ENCODE peak calls at places on chromosome 6, in five cellular contexts. T, I, K, S and J are unnamed samples.

GRCh38 chr6:99590728-99591672 is 15.6 kb upstream of the PRDM13 start:
- DNase-seq in T (peak), S (no peak), K (no peak), I (no peak), J (peak)

GRCh38 chr6:150251566-150252186 is 108.8 kb downstream of the PPP1R14C start:
- DNase-seq in I (no peak), S (no peak), T (no peak), K (no peak), J (no peak)

GRCh38 chr6:83443516-83443915 is 12.7 kb upstream of the ME1 start:
- DNase-seq in T (peak), S (no peak), I (no peak), K (no peak), J (no peak)

GRCh38 chr6:53309059-53309896 is 39.5 kb downstream of the ELOVL5 start:
- DNase-seq in T (no peak), S (no peak), I (peak), K (no peak), J (no peak)

GRCh38 chr6:120584111-120584760 is 750.0 kb downstream of the TBC1D32 start:
- DNase-seq in S (no peak), I (no peak), T (peak), K (no peak), J (no peak)

GRCh38 chr6:95797054-95797453 is 218.7 kb upstream of the FUT9 start:
- DNase-seq in K (no peak), S (no peak), I (no peak), T (no peak), J (no peak)

GRCh38 chr6:26536571-26537159 is 1.5 kb upstream of the HMGN4 start:
- DNase-seq in K (no peak), T (peak), I (peak), S (no peak), J (no peak)

GRCh38 chr6:29872791-29873190 is 45.2 kb downstream of the HLA-G start:
- DNase-seq in T (no peak), I (no peak), K (no peak), S (no peak), J (no peak)

GRCh38 chr6:136920858-136921520 is 1.1 kb upstream of the SLC35D3 start:
- DNase-seq in I (no peak), S (peak), K (no peak), T (peak), J (no peak)

GRCh38 chr6:11126876-11127275 is 15.4 kb upstream of the ERVFRD-1 start:
- DNase-seq in K (no peak), S (no peak), T (no peak), I (peak), J (no peak)

GRCh38 chr6:16949696-16950095 is 152.2 kb upstream of the STMND1 start:
- DNase-seq in T (no peak), K (no peak), S (no peak), I (no peak), J (no peak)

GRCh38 chr6:41464481-41464880 is 81.7 kb upstream of the FOXP4 start:
- DNase-seq in K (no peak), S (no peak), T (no peak), I (no peak), J (no peak)

GRCh38 chr6:166019214-166019613 is 148.4 kb downstream of the TBXT start:
- DNase-seq in S (no peak), I (no peak), K (no peak), T (no peak), J (no peak)

GRCh38 chr6:13763740-13764381 is 50.5 kb downstream of the MCUR1 start:
- DNase-seq in K (no peak), I (no peak), T (no peak), S (no peak), J (no peak)

GRCh38 chr6:167795874-167796667 is 30.6 kb upstream of the AFDN start:
- DNase-seq in K (no peak), I (no peak), S (no peak), T (peak), J (no peak)

GRCh38 chr6:26183581-26184408 is 96.6 kb downstream of the HFE start:
- DNase-seq in K (no peak), T (peak), I (no peak), S (no peak), J (no peak)

GRCh38 chr6:42571611-42572342 is 7.9 kb downstream of the UBR2 start:
- DNase-seq in S (no peak), K (no peak), I (no peak), T (peak), J (no peak)

GRCh38 chr6:97668716-97669115 is 385.7 kb upstream of the MMS22L start:
- DNase-seq in I (no peak), T (peak), S (no peak), K (no peak), J (no peak)

GRCh38 chr6:103870970-103871369 is 988.7 kb downstream of the HACE1 start:
- DNase-seq in K (no peak), I (no peak), T (no peak), S (no peak), J (no peak)

GRCh38 chr6:78911218-78911617 is 43.9 kb downstream of the IRAK1BP1 start:
- DNase-seq in K (no peak), S (no peak), I (no peak), T (no peak), J (no peak)

GRCh38 chr6:20998748-20999448 is 464.6 kb downstream of the CDKAL1 start:
- DNase-seq in S (no peak), T (peak), I (no peak), K (no peak), J (no peak)

GRCh38 chr6:4672772-4673171 is 103.4 kb upstream of the CDYL start:
- DNase-seq in T (no peak), S (no peak), K (no peak), I (no peak), J (no peak)

GRCh38 chr6:158060447-158061360 is 79.0 kb downstream of the SYNJ2 start:
- DNase-seq in K (no peak), T (peak), S (peak), I (no peak), J (no peak)

GRCh38 chr6:157929765-157930319 is 51.8 kb upstream of the SYNJ2 start:
- DNase-seq in I (no peak), T (no peak), S (no peak), K (no peak), J (no peak)

GRCh38 chr6:157519255-157520116 is 138.5 kb downstream of the ZDHHC14 start:
- DNase-seq in S (no peak), I (no peak), T (no peak), K (no peak), J (no peak)

GRCh38 chr6:148972481-148972880 is 225.7 kb downstream of the UST start:
- DNase-seq in I (peak), T (peak), S (peak), K (peak), J (peak)

GRCh38 chr6:138499303-138499991 is at the start of gene NHSL1:
- DNase-seq in S (no peak), I (peak), T (peak), K (no peak), J (peak)

GRCh38 chr6:170101281-170102035 is 189.4 kb downstream of the DLL1 start:
- DNase-seq in S (no peak), I (no peak), K (no peak), T (no peak), J (no peak)

GRCh38 chr6:42367353-42368011 is 84.2 kb downstream of the TRERF1 start:
- DNase-seq in K (no peak), T (no peak), S (no peak), I (no peak), J (no peak)

GRCh38 chr6:137171824-137172733 is 1.4 kb downstream of the IL22RA2 start:
- DNase-seq in K (no peak), T (peak), S (no peak), I (no peak), J (no peak)

GRCh38 chr6:81891869-81892268 is 139.4 kb upstream of the TENT5A start:
- DNase-seq in I (no peak), T (no peak), S (no peak), K (no peak), J (no peak)

GRCh38 chr6:14945461-14946210 is 300.2 kb upstream of the JARID2 start:
- DNase-seq in T (no peak), S (no peak), K (no peak), I (no peak), J (no peak)

GRCh38 chr6:80610821-80611220 is 504.4 kb downstream of the BCKDHB start:
- DNase-seq in S (peak), I (no peak), T (no peak), K (no peak), J (no peak)

GRCh38 chr6:170290306-170291128 is at the start of gene DLL1:
- DNase-seq in K (no peak), S (no peak), T (peak), I (no peak), J (peak)

GRCh38 chr6:158049055-158050028 is 67.7 kb downstream of the SYNJ2 start:
- DNase-seq in I (peak), T (no peak), S (no peak), K (no peak), J (no peak)

GRCh38 chr6:105645166-105645565 is 242.3 kb upstream of the PREP start:
- DNase-seq in K (no peak), T (no peak), I (peak), S (no peak), J (no peak)

GRCh38 chr6:110636776-110637175 is 160.4 kb upstream of the SLC22A16 start:
- DNase-seq in T (no peak), S (no peak), I (no peak), K (no peak), J (no peak)
- TF ChIP-seq REST in T (no peak), S (no peak), I (no peak), K (no peak), J (no peak)

DNA sequence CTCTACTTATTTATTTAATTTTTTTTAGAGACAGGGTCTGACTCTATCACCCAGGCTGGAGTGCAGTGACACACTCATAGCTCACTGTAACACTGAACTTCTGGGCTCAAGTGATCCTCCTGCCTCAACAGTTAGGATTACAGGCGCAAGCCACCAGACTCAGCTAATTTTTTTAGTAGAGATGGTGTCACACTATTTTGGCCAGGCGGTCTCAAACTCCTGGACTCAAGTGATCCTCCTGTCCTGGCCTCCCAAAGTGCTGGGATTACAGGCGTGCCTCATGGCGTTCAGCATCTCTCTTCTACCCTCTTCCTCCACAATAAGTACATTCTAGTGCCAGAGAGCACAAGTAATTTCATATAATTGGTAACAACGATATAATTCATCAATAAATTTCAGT is 5.5 kb downstream of the SSR1 start:
- DNase-seq in K (no peak), T (no peak), S (no peak), I (no peak), J (no peak)
- TF ChIP-seq REST in K (no peak), T (no peak), S (no peak), I (no peak), J (no peak)

GRCh38 chr6:111585969-111586315 is 19.7 kb downstream of the TRAF3IP2 start:
- DNase-seq in I (no peak), K (no peak), T (no peak), S (no peak), J (no peak)
- TF ChIP-seq REST in I (no peak), K (no peak), T (no peak), S (no peak), J (no peak)

GRCh38 chr6:122825180-122825579 is 36.1 kb downstream of the SMPDL3A start:
- DNase-seq in K (no peak), I (no peak), S (no peak), T (peak), J (no peak)
- TF ChIP-seq REST in K (no peak), I (no peak), S (no peak), T (no peak), J (no peak)

DNA sequence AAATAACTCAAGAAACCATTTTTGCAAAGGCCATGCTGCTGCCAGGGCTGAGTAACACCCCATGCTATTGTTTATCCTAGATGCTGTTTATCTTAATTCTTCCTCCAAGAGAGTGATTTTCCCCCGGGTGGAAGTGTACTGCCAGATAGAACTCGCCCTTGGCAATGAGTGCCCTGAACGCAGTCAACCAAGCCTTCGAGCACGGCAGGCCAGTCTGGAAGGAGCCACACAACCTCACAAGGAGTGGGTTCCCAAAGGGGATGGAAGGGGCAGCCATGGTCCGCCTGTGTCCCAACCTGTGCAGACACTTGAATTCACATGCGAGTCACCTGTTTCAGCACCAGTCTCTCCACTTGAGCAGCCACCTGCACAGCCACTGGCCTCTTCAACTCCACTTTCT is 31.9 kb downstream of the PNPLA1 start:
- DNase-seq in I (no peak), T (no peak), K (no peak), S (no peak), J (no peak)
- TF ChIP-seq REST in I (no peak), T (no peak), K (no peak), S (no peak), J (no peak)

DNA sequence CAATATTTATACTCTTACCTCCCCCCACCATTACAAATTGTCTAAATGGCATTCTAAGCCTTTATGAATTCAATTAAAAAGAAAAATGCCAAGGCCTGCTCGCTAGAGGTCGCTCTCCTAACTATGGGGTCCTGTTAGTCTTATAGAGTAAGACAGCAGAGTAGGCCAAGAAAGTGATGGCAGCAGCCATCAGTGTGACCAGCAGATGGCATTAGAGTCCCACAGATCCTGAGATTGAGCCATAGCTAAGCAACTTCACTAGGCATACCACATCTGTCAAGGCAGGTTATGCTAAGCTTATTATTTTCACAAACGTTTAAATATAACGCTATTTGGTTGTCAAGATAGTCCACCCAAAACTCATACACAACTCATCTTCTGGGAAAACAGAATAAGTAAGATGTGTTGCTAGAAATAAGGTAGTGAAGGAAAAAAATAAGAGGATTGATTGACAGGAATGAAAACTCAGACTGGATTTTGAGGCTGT is 57.6 kb upstream of the SCAF8 start:
- DNase-seq in I (peak), K (peak), T (peak), S (peak), J (peak)
- TF ChIP-seq REST in I (no peak), K (no peak), T (no peak), S (no peak), J (no peak)

GRCh38 chr6:39377530-39377929 is 55.0 kb upstream of the KCNK16 start:
- DNase-seq in S (peak), I (peak), K (peak), T (peak), J (peak)
- TF ChIP-seq REST in S (no peak), I (no peak), K (no peak), T (no peak), J (no peak)

GRCh38 chr6:75243333-75244062 is at the start of gene COX7A2:
- DNase-seq in T (peak), K (peak), S (peak), I (peak), J (peak)
- TF ChIP-seq REST in T (no peak), K (no peak), S (no peak), I (no peak), J (peak)

DNA sequence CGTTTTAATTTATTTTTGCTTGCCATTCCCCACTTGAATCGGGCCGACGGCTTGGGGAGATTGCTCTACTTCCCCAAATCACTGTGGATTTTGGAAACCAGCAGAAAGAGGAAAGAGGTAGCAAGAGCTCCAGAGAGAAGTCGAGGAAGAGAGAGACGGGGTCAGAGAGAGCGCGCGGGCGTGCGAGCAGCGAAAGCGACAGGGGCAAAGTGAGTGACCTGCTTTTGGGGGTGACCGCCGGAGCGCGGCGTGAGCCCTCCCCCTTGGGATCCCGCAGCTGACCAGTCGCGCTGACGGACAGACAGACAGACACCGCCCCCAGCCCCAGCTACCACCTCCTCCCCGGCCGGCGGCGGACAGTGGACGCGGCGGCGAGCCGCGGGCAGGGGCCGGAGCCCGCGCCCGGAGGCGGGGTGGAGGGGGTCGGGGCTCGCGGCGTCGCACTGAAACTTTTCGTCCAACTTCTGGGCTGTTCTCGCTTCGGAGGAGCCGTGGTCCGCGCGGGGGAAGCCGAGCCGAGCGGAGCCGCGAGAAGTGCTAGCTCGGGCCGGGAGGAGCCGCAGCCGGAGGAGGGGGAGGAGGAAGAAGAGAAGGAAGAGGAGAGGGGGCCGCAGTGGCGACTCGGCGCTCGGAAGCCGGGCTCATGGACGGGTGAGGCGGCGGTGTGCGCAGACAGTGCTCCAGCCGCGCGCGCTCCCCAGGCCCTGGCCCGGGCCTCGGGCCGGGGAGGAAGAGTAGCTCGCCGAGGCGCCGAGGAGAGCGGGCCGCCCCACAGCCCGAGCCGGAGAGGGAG is 602 bp downstream of the VEGFA start:
- DNase-seq in K (no peak), S (peak), T (peak), I (peak), J (peak)
- TF ChIP-seq REST in K (no peak), S (no peak), T (no peak), I (no peak), J (peak)